ENCODE peak calls at places on chromosomes 4 and X, in seven cellular contexts. A is IMR-90, J is H9, B is neuronal stem cell, S is H1, G is trophoblast cell, Z is mesendoderm. D is an unnamed sample.

GRCh38 chr4:38512840-38513239 is 151.2 kb upstream of the KLF3 start:
- DNase-seq in S (no peak), B (no peak), G (no peak), A (no peak), Z (no peak), J (no peak), D (no peak)

GRCh38 chr4:156505341-156505955 is 466.2 kb downstream of the PDGFC start:
- DNase-seq in J (peak; percentile 47), G (peak; percentile 4), S (peak; percentile 52), Z (peak; percentile 76), B (peak; percentile 3), A (no peak), D (peak; percentile 51)

GRCh38 chr4:181008164-181008563 is 1235.0 kb upstream of the TENM3 start:
- DNase-seq in Z (no peak), G (no peak), S (no peak), B (no peak), A (no peak), J (no peak), D (no peak)

GRCh38 chr4:73606465-73606974 is 13.7 kb downstream of the RASSF6 start:
- DNase-seq in Z (no peak), B (no peak), J (no peak), A (no peak), S (no peak), G (no peak), D (no peak)

GRCh38 chr4:1843852-1844251 is 12.1 kb downstream of the LETM1 start:
- DNase-seq in J (no peak), G (no peak), A (no peak), B (no peak), S (no peak), Z (no peak), D (no peak)

GRCh38 chr4:154998284-154998683 is 210.2 kb upstream of the NPY2R start:
- DNase-seq in J (no peak), S (no peak), G (no peak), B (no peak), A (peak; percentile 19), Z (no peak), D (no peak)

GRCh38 chrX:80817002-80817401 is 7.3 kb upstream of the BRWD3 start:
- DNase-seq in A (no peak), S (no peak), J (no peak), G (no peak), B (no peak), Z (no peak), D (no peak)

GRCh38 chrX:152908486-152908885 is 10.6 kb downstream of the ZNF185 start:
- DNase-seq in G (no peak), S (no peak), Z (no peak), A (no peak), J (no peak), B (no peak), D (no peak)

GRCh38 chr4:185467101-185467500 is 4.4 kb downstream of the CCDC110 start:
- DNase-seq in A (peak; percentile 57), G (no peak), Z (no peak), J (no peak), S (no peak), B (no peak), D (no peak)

GRCh38 chrX:84165716-84166115 is 22.3 kb downstream of the RPS6KA6 start:
- DNase-seq in B (no peak), A (no peak), G (no peak), S (no peak), J (no peak), Z (no peak), D (no peak)

GRCh38 chr4:32697281-32697814 is 1977.2 kb downstream of the PCDH7 start:
- DNase-seq in B (no peak), J (no peak), G (no peak), Z (no peak), A (no peak), S (no peak), D (no peak)

GRCh38 chrX:64642482-64642881 is 247.2 kb upstream of the MTMR8 start:
- DNase-seq in G (no peak), B (no peak), A (no peak), J (no peak), Z (peak; percentile 37), S (peak; percentile 45), D (no peak)

GRCh38 chr4:91212140-91212681 is 1085.0 kb downstream of the CCSER1 start:
- DNase-seq in A (no peak), Z (peak; percentile 6), S (no peak), B (no peak), G (no peak), J (no peak), D (no peak)

GRCh38 chr4:54192811-54193210 is 36.3 kb upstream of the PDGFRA start:
- DNase-seq in S (no peak), B (no peak), J (peak; percentile 37), Z (no peak), A (no peak), G (no peak), D (no peak)

GRCh38 chrX:53374222-53374820 is 48.1 kb downstream of the SMC1A start:
- DNase-seq in B (no peak), S (no peak), A (peak; percentile 51), J (no peak), G (no peak), Z (peak; percentile 39), D (no peak)

GRCh38 chr4:102076622-102077021 is 268.7 kb downstream of the SLC39A8 start:
- DNase-seq in A (no peak), Z (no peak), G (no peak), S (no peak), J (no peak), B (no peak), D (peak; percentile 11)

GRCh38 chrX:129777218-129777768 is 2.5 kb upstream of the SASH3 start:
- DNase-seq in B (no peak), G (no peak), Z (no peak), A (no peak), S (no peak), J (no peak), D (no peak)

GRCh38 chrX:39726810-39727209 is 370.9 kb downstream of the BCOR start:
- DNase-seq in S (no peak), A (peak; percentile 58), J (no peak), B (no peak), Z (peak; percentile 37), G (peak; percentile 3), D (peak; percentile 73)

GRCh38 chr4:10281996-10282395 is 165.4 kb upstream of the WDR1 start:
- DNase-seq in G (no peak), Z (no peak), J (no peak), S (no peak), A (no peak), B (no peak), D (no peak)

GRCh38 chr4:146417822-146418221 is 103.9 kb downstream of the SLC10A7 start:
- DNase-seq in Z (no peak), B (no peak), J (no peak), G (no peak), S (no peak), A (no peak), D (no peak)

GRCh38 chrX:120308959-120309872 is 2.0 kb downstream of the TMEM255A start:
- DNase-seq in Z (peak; percentile 94), J (peak; percentile 81), A (peak; percentile 14), S (peak; percentile 52), G (peak; percentile 24), B (peak; percentile 54), D (peak; percentile 47)

GRCh38 chr4:16082424-16083216 is 1.2 kb downstream of the PROM1 start:
- DNase-seq in B (peak; percentile 82), J (peak; percentile 90), Z (peak; percentile 97), G (peak; percentile 18), A (no peak), S (peak; percentile 88), D (peak; percentile 43)

GRCh38 chrX:119093991-119094741 is 21.4 kb downstream of the CT47C1 start:
- DNase-seq in A (peak; percentile 4), J (no peak), B (no peak), G (no peak), S (no peak), Z (no peak), D (no peak)

GRCh38 chr4:137468836-137469235 is 63.5 kb downstream of the PCDH18 start:
- DNase-seq in A (no peak), S (no peak), G (peak; percentile 72), Z (no peak), B (no peak), J (no peak), D (no peak)

GRCh38 chr4:121125486-121125885 is 38.6 kb downstream of the TNIP3 start:
- DNase-seq in A (no peak), B (no peak), S (no peak), Z (no peak), G (no peak), J (no peak), D (no peak)

GRCh38 chrX:71954458-71954857 is 43.8 kb downstream of the NHSL2 start:
- DNase-seq in Z (no peak), B (no peak), G (no peak), A (no peak), J (no peak), S (no peak), D (no peak)
- H3K9ac ChIP-seq in Z (no peak overlapping the region), B (no peak overlapping the region), G (no peak overlapping the region), A (no peak overlapping the region), J (no peak overlapping the region), S (no peak overlapping the region), D (peak overlapping the region; percentile 44)

GRCh38 chrX:18534949-18535348 is 109.5 kb downstream of the CDKL5 start:
- DNase-seq in Z (no peak), J (no peak), G (no peak), A (no peak), B (no peak), S (no peak), D (no peak)

GRCh38 chrX:18537068-18537467 is 111.7 kb downstream of the CDKL5 start:
- DNase-seq in B (no peak), G (no peak), S (no peak), A (no peak), J (no peak), Z (no peak), D (no peak)

GRCh38 chrX:18542897-18543296 is 117.5 kb downstream of the CDKL5 start:
- DNase-seq in G (no peak), B (no peak), A (no peak), J (no peak), S (no peak), Z (no peak), D (no peak)

GRCh38 chrX:18542131-18542530 is 116.7 kb downstream of the CDKL5 start:
- DNase-seq in B (peak; percentile 12), G (no peak), J (no peak), Z (no peak), S (no peak), A (no peak), D (no peak)

GRCh38 chrX:18537524-18537923 is 112.1 kb downstream of the CDKL5 start:
- DNase-seq in Z (no peak), A (no peak), B (no peak), S (no peak), G (no peak), J (no peak), D (no peak)
- H3K23ac ChIP-seq in Z (no peak overlapping the region), A (no peak overlapping the region), B (no peak overlapping the region), S (no peak overlapping the region), G (no peak overlapping the region), J (no peak overlapping the region), D (no peak overlapping the region)

GRCh38 chr4:187357045-187357643 is 633.5 kb upstream of the FAT1 start:
- DNase-seq in Z (no peak), J (no peak), S (no peak), A (no peak), B (no peak), G (no peak), D (no peak)
- H3K9ac ChIP-seq in Z (no peak overlapping the region), J (no peak overlapping the region), S (no peak overlapping the region), A (no peak overlapping the region), B (no peak overlapping the region), G (no peak overlapping the region), D (no peak overlapping the region)

DNA sequence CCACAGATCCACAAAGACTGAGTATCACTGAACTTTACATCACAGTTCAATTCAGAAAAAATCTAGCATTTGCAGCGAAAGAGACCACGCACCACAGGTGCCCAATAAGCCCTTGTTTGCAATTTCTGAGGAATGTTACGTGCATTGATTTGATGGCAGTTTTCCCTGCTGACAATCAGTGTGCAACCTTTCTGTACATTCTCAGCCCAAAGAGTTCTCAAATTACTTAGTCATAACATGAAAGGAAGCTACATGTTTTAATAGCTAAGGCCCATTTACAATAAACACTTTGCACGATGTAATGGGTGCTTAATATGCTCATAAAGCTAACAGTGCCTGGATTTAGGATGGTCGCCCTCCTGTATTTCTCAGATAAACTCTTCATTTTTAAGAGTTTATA is 47.9 kb downstream of the PTCHD1 start:
- DNase-seq in Z (no peak), S (no peak), G (no peak), J (no peak), B (no peak), A (no peak), D (no peak)
- H3K23ac ChIP-seq in Z (no peak overlapping the region), S (no peak overlapping the region), G (no peak overlapping the region), J (no peak overlapping the region), B (no peak overlapping the region), A (no peak overlapping the region), D (no peak overlapping the region)

D was measured in mesenchymal stem cell.